ENCODE peak calls at places on chromosome 6, in nine cellular contexts. One of them, this sample, is unnamed.

GRCh38 chr6:55917756-55918415 is 42.5 kb upstream of the BMP5 start:
- DNase-seq in GM12878: no peak
- DNase-seq in HepG2: no peak
- DNase-seq in spleen: no peak
- DNase-seq in GM12891: no peak
- DNase-seq in GM23338: no peak
- DNase-seq in SK-N-MC: no peak
- DNase-seq in stomach: no peak
- DNase-seq in Panc1: no peak
- DNase-seq in this sample: no peak

GRCh38 chr6:70797625-70798024 is 129.9 kb downstream of the SMAP1 start:
- DNase-seq in spleen: no peak
- DNase-seq in GM23338: no peak
- DNase-seq in SK-N-MC: no peak
- DNase-seq in HepG2: no peak
- DNase-seq in stomach: no peak
- DNase-seq in GM12878: peak; percentile 5
- DNase-seq in GM12891: peak; percentile 2
- DNase-seq in Panc1: no peak
- DNase-seq in this sample: no peak

GRCh38 chr6:74451953-74452352 is 753.9 kb downstream of the COL12A1 start:
- DNase-seq in spleen: no peak
- DNase-seq in GM12891: no peak
- DNase-seq in HepG2: no peak
- DNase-seq in stomach: no peak
- DNase-seq in GM12878: no peak
- DNase-seq in GM23338: no peak
- DNase-seq in Panc1: no peak
- DNase-seq in SK-N-MC: no peak
- DNase-seq in this sample: no peak

GRCh38 chr6:85865665-85866372 is 223.1 kb upstream of the SYNCRIP start:
- DNase-seq in stomach: no peak
- DNase-seq in spleen: no peak
- DNase-seq in HepG2: peak; percentile 74
- DNase-seq in GM23338: no peak
- DNase-seq in Panc1: no peak
- DNase-seq in SK-N-MC: no peak
- DNase-seq in GM12878: no peak
- DNase-seq in GM12891: no peak
- DNase-seq in this sample: peak; percentile 3

GRCh38 chr6:107496041-107496440 is 6.1 kb downstream of the SOBP start:
- DNase-seq in GM23338: no peak
- DNase-seq in GM12891: no peak
- DNase-seq in spleen: no peak
- DNase-seq in HepG2: no peak
- DNase-seq in SK-N-MC: no peak
- DNase-seq in GM12878: no peak
- DNase-seq in Panc1: no peak
- DNase-seq in stomach: no peak
- DNase-seq in this sample: no peak

GRCh38 chr6:24524801-24525200 is 30.0 kb downstream of the ALDH5A1 start:
- DNase-seq in Panc1: peak; percentile 36
- DNase-seq in stomach: no peak
- DNase-seq in spleen: no peak
- DNase-seq in GM12891: no peak
- DNase-seq in SK-N-MC: peak; percentile 30
- DNase-seq in GM23338: peak; percentile 83
- DNase-seq in GM12878: no peak
- DNase-seq in HepG2: peak; percentile 33
- DNase-seq in this sample: peak; percentile 41

GRCh38 chr6:141552031-141552430 is 580.7 kb upstream of the GJE1 start:
- DNase-seq in stomach: no peak
- DNase-seq in HepG2: no peak
- DNase-seq in GM12891: no peak
- DNase-seq in GM12878: no peak
- DNase-seq in Panc1: no peak
- DNase-seq in spleen: no peak
- DNase-seq in GM23338: no peak
- DNase-seq in SK-N-MC: no peak
- DNase-seq in this sample: no peak

GRCh38 chr6:7051780-7052440 is 55.9 kb upstream of the RREB1 start:
- DNase-seq in HepG2: no peak
- DNase-seq in stomach: peak; percentile 65
- DNase-seq in spleen: peak; percentile 94
- DNase-seq in GM23338: peak; percentile 79
- DNase-seq in SK-N-MC: no peak
- DNase-seq in GM12878: no peak
- DNase-seq in GM12891: peak; percentile 60
- DNase-seq in Panc1: no peak
- DNase-seq in this sample: no peak

GRCh38 chr6:16132909-16133308 is 4.0 kb downstream of the MYLIP start:
- DNase-seq in GM12891: no peak
- DNase-seq in SK-N-MC: no peak
- DNase-seq in Panc1: no peak
- DNase-seq in spleen: no peak
- DNase-seq in stomach: no peak
- DNase-seq in GM23338: no peak
- DNase-seq in GM12878: no peak
- DNase-seq in HepG2: no peak
- DNase-seq in this sample: no peak

GRCh38 chr6:56864171-56864616 is 90.7 kb upstream of the BEND6 start:
- DNase-seq in SK-N-MC: no peak
- DNase-seq in HepG2: no peak
- DNase-seq in spleen: no peak
- DNase-seq in GM12891: no peak
- DNase-seq in stomach: no peak
- DNase-seq in GM12878: no peak
- DNase-seq in GM23338: no peak
- DNase-seq in Panc1: no peak
- DNase-seq in this sample: no peak

GRCh38 chr6:5379647-5380242 is 118.4 kb downstream of the FARS2 start:
- DNase-seq in spleen: no peak
- DNase-seq in GM12891: peak; percentile 8
- DNase-seq in GM12878: peak; percentile 25
- DNase-seq in Panc1: peak; percentile 18
- DNase-seq in SK-N-MC: peak; percentile 6
- DNase-seq in stomach: no peak
- DNase-seq in HepG2: peak; percentile 71
- DNase-seq in GM23338: peak; percentile 84
- DNase-seq in this sample: peak; percentile 24

GRCh38 chr6:39553811-39554802 is 171.1 kb downstream of the KIF6 start:
- DNase-seq in GM12891: no peak
- DNase-seq in Panc1: no peak
- DNase-seq in SK-N-MC: no peak
- DNase-seq in spleen: no peak
- DNase-seq in GM23338: no peak
- DNase-seq in stomach: no peak
- DNase-seq in HepG2: no peak
- DNase-seq in GM12878: no peak
- DNase-seq in this sample: no peak

GRCh38 chr6:147604373-147604772 is 95.9 kb downstream of the SAMD5 start:
- DNase-seq in SK-N-MC: no peak
- DNase-seq in GM12891: no peak
- DNase-seq in HepG2: no peak
- DNase-seq in spleen: no peak
- DNase-seq in GM12878: no peak
- DNase-seq in GM23338: no peak
- DNase-seq in stomach: no peak
- DNase-seq in Panc1: no peak
- DNase-seq in this sample: no peak

GRCh38 chr6:27279513-27280063 is 32.1 kb downstream of the PRSS16 start:
- DNase-seq in stomach: no peak
- DNase-seq in GM12878: no peak
- DNase-seq in GM12891: no peak
- DNase-seq in Panc1: no peak
- DNase-seq in spleen: no peak
- DNase-seq in GM23338: peak; percentile 63
- DNase-seq in SK-N-MC: no peak
- DNase-seq in HepG2: no peak
- DNase-seq in this sample: no peak

GRCh38 chr6:1334725-1335124 is 22.8 kb downstream of the FOXQ1 start:
- DNase-seq in Panc1: no peak
- DNase-seq in stomach: no peak
- DNase-seq in SK-N-MC: no peak
- DNase-seq in GM23338: peak; percentile 45
- DNase-seq in GM12891: no peak
- DNase-seq in spleen: no peak
- DNase-seq in HepG2: no peak
- DNase-seq in GM12878: no peak
- DNase-seq in this sample: no peak

GRCh38 chr6:11366183-11366933 is 133.9 kb upstream of the NEDD9 start:
- DNase-seq in spleen: no peak
- DNase-seq in Panc1: no peak
- DNase-seq in HepG2: no peak
- DNase-seq in GM12891: peak; percentile 36
- DNase-seq in SK-N-MC: no peak
- DNase-seq in GM12878: peak; percentile 89
- DNase-seq in GM23338: no peak
- DNase-seq in stomach: no peak
- DNase-seq in this sample: no peak

GRCh38 chr6:11363881-11364576 is 131.6 kb upstream of the NEDD9 start:
- DNase-seq in spleen: no peak
- DNase-seq in HepG2: no peak
- DNase-seq in SK-N-MC: no peak
- DNase-seq in stomach: no peak
- DNase-seq in Panc1: no peak
- DNase-seq in GM12891: no peak
- DNase-seq in GM23338: no peak
- DNase-seq in GM12878: no peak
- DNase-seq in this sample: no peak

GRCh38 chr6:11362481-11363018 is 130.1 kb upstream of the NEDD9 start:
- DNase-seq in spleen: no peak
- DNase-seq in Panc1: no peak
- DNase-seq in HepG2: no peak
- DNase-seq in stomach: no peak
- DNase-seq in GM12891: no peak
- DNase-seq in GM23338: no peak
- DNase-seq in SK-N-MC: no peak
- DNase-seq in GM12878: no peak
- DNase-seq in this sample: no peak

GRCh38 chr6:11366934-11367637 is 134.6 kb upstream of the NEDD9 start:
- DNase-seq in Panc1: no peak
- DNase-seq in GM12878: no peak
- DNase-seq in spleen: no peak
- DNase-seq in GM23338: peak; percentile 13
- DNase-seq in stomach: no peak
- DNase-seq in HepG2: no peak
- DNase-seq in GM12891: no peak
- DNase-seq in SK-N-MC: no peak
- DNase-seq in this sample: no peak

GRCh38 chr6:11364971-11365397 is 132.5 kb upstream of the NEDD9 start:
- DNase-seq in SK-N-MC: no peak
- DNase-seq in stomach: no peak
- DNase-seq in Panc1: no peak
- DNase-seq in spleen: no peak
- DNase-seq in GM12891: no peak
- DNase-seq in GM12878: no peak
- DNase-seq in GM23338: no peak
- DNase-seq in HepG2: peak; percentile 73
- DNase-seq in this sample: no peak
- TF ChIP-seq POLR2AphosphoS5 in SK-N-MC: no peak
- TF ChIP-seq POLR2AphosphoS5 in stomach: peak; percentile 64
- TF ChIP-seq POLR2AphosphoS5 in Panc1: no peak
- TF ChIP-seq POLR2AphosphoS5 in spleen: peak; percentile 14
- TF ChIP-seq POLR2AphosphoS5 in GM12891: no peak
- TF ChIP-seq POLR2AphosphoS5 in GM12878: no peak
- TF ChIP-seq POLR2AphosphoS5 in GM23338: no peak
- TF ChIP-seq POLR2AphosphoS5 in HepG2: no peak
- TF ChIP-seq POLR2AphosphoS5 in this sample: no peak

GRCh38 chr6:151004415-151005024 is 139.0 kb downstream of the MTHFD1L start:
- DNase-seq in GM23338: no peak
- DNase-seq in spleen: no peak
- DNase-seq in stomach: no peak
- DNase-seq in SK-N-MC: peak; percentile 90
- DNase-seq in HepG2: peak; percentile 59
- DNase-seq in GM12878: no peak
- DNase-seq in GM12891: no peak
- DNase-seq in Panc1: peak; percentile 87
- DNase-seq in this sample: no peak
- TF ChIP-seq POLR2AphosphoS5 in GM23338: no peak
- TF ChIP-seq POLR2AphosphoS5 in spleen: no peak
- TF ChIP-seq POLR2AphosphoS5 in stomach: peak; percentile 85
- TF ChIP-seq POLR2AphosphoS5 in SK-N-MC: peak; percentile 61
- TF ChIP-seq POLR2AphosphoS5 in HepG2: no peak
- TF ChIP-seq POLR2AphosphoS5 in GM12878: no peak
- TF ChIP-seq POLR2AphosphoS5 in GM12891: no peak
- TF ChIP-seq POLR2AphosphoS5 in Panc1: peak; percentile 74
- TF ChIP-seq POLR2AphosphoS5 in this sample: no peak

DNA sequence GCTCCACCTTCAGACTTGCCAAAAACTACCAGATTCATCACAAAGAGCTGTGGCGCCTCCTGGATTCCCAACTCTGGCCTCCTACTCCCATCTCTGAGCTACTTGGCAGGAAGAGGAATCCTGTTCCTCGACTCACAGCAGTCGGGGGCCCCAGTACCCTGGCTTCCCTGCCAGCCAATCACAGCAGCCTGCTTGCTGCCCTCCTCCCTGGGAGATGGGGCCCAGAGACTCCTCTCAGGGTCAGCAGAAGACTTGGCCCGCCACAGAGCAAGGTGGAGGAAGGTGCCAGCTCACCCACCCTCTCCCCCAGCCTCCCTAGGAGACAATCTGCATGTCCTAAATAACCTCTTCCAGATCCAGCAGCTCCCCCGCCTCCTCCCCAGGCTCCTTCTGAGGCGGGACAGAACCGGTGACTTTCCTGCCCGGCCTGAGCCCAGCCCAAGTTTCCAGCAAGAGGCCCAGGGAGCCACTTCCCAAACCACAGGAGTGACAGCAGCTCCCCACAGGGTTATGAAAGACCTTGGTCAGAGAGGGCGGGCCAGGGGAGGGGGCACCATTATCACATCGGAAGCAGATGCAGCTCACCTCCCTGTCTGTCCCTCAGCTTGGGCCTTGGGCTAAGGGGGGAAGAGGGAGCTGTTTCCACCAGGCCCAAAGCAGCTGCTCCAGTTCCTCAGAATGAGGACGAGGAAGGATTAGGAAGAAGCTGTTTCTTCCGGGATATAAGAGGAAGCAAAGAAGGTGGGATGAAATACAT is 2.3 kb downstream of the CCND3 start:
- DNase-seq in stomach: peak; percentile 30
- DNase-seq in Panc1: no peak
- DNase-seq in GM12878: no peak
- DNase-seq in HepG2: no peak
- DNase-seq in GM12891: no peak
- DNase-seq in spleen: peak; percentile 88
- DNase-seq in SK-N-MC: no peak
- DNase-seq in GM23338: peak; percentile 69
- DNase-seq in this sample: no peak
- TF ChIP-seq POLR2AphosphoS5 in stomach: no peak
- TF ChIP-seq POLR2AphosphoS5 in Panc1: no peak
- TF ChIP-seq POLR2AphosphoS5 in GM12878: no peak
- TF ChIP-seq POLR2AphosphoS5 in HepG2: no peak
- TF ChIP-seq POLR2AphosphoS5 in GM12891: no peak
- TF ChIP-seq POLR2AphosphoS5 in spleen: peak; percentile 64
- TF ChIP-seq POLR2AphosphoS5 in SK-N-MC: peak; percentile 32
- TF ChIP-seq POLR2AphosphoS5 in GM23338: no peak
- TF ChIP-seq POLR2AphosphoS5 in this sample: no peak

GRCh38 chr6:110900028-110900598 is 25.5 kb downstream of the AMD1 start:
- DNase-seq in stomach: no peak
- DNase-seq in GM23338: no peak
- DNase-seq in GM12878: no peak
- DNase-seq in spleen: no peak
- DNase-seq in GM12891: no peak
- DNase-seq in Panc1: no peak
- DNase-seq in SK-N-MC: no peak
- DNase-seq in HepG2: no peak
- DNase-seq in this sample: no peak
- TF ChIP-seq POLR2AphosphoS5 in stomach: no peak
- TF ChIP-seq POLR2AphosphoS5 in GM23338: peak; percentile 39
- TF ChIP-seq POLR2AphosphoS5 in GM12878: peak; percentile 52
- TF ChIP-seq POLR2AphosphoS5 in spleen: no peak
- TF ChIP-seq POLR2AphosphoS5 in GM12891: peak; percentile 62
- TF ChIP-seq POLR2AphosphoS5 in Panc1: no peak
- TF ChIP-seq POLR2AphosphoS5 in SK-N-MC: peak; percentile 23
- TF ChIP-seq POLR2AphosphoS5 in HepG2: no peak
- TF ChIP-seq POLR2AphosphoS5 in this sample: no peak

This sample was measured in HCT116.